ENCODE peak calls at places on chromosomes 6 and 20, in five cellular contexts. D is hippocampal formation, I is lung, M is stomach, X is pons. P is an unnamed sample.

GRCh38 chr6:124962617-124963415 is 579 bp downstream of the RNF217 start:
- DNase-seq in D (peak), I (peak), M (peak), X (peak), P (no peak)

GRCh38 chr6:80440496-80441160 is 334.2 kb downstream of the BCKDHB start:
- DNase-seq in D (no peak), I (no peak), M (no peak), X (no peak), P (peak)

GRCh38 chr20:33812673-33813462 is 1.7 kb downstream of the CHMP4B start:
- DNase-seq in D (no peak), I (no peak), M (no peak), X (no peak), P (no peak)

GRCh38 chr6:50720623-50721022 is 7.3 kb downstream of the TFAP2D start:
- DNase-seq in D (no peak), I (no peak), M (no peak), X (no peak), P (no peak)

GRCh38 chr6:130743175-130743574 is 84.0 kb upstream of the SMLR1 start:
- DNase-seq in D (no peak), I (no peak), M (no peak), X (no peak), P (no peak)

GRCh38 chr20:33926425-33926824 is 67.3 kb upstream of the RALY start:
- DNase-seq in D (no peak), I (no peak), M (no peak), X (no peak), P (no peak)

GRCh38 chr20:63064310-63064709 is 57.5 kb upstream of the BHLHE23 start:
- DNase-seq in D (no peak), I (no peak), M (no peak), X (no peak), P (no peak)

GRCh38 chr20:9228774-9229450 is 160.0 kb downstream of the PLCB4 start:
- DNase-seq in D (no peak), I (no peak), M (no peak), X (no peak), P (no peak)

GRCh38 chr6:108744996-108745395 is 103.2 kb upstream of the ARMC2 start:
- DNase-seq in D (no peak), I (no peak), M (no peak), X (peak), P (no peak)

GRCh38 chr20:16459019-16459700 is 114.1 kb downstream of the KIF16B start:
- DNase-seq in D (no peak), I (no peak), M (no peak), X (peak), P (no peak)

GRCh38 chr20:33433465-33433864 is 10.1 kb downstream of the SNTA1 start:
- DNase-seq in D (peak), I (no peak), M (peak), X (no peak), P (no peak)

GRCh38 chr6:150373260-150373701 is 4.5 kb downstream of the IYD start:
- DNase-seq in D (peak), I (no peak), M (no peak), X (peak), P (no peak)

GRCh38 chr20:6053776-6054688 is at the start of gene LRRN4:
- DNase-seq in D (no peak), I (peak), M (peak), X (no peak), P (peak)

GRCh38 chr20:62624325-62624690 is 18.0 kb upstream of the SLCO4A1 start:
- DNase-seq in D (no peak), I (no peak), M (peak), X (no peak), P (no peak)

P was measured in NCI-H1417.